ENCODE peak calls at places on chromosomes 11 and 22, in five cellular contexts. One of them, this sample, is unnamed.

GRCh38 chr11:44305643-44306468 is 4.1 kb downstream of the ALX4 start:
- DNase-seq in kidney tubule cell: peak; percentile 36
- DNase-seq in body of pancreas: no peak
- DNase-seq in stimulated activated CD8-positive, alpha-beta memory T cell treated with anti-CD3 and anti-CD28 coated beads, Interleukin-15, amount 100 ng/mL, for 1 hour: no peak
- DNase-seq in T-helper 2 cell: no peak
- DNase-seq in this sample: no peak

GRCh38 chr22:45597460-45598192 is 74.0 kb upstream of the ATXN10 start:
- DNase-seq in kidney tubule cell: peak; percentile 21
- DNase-seq in body of pancreas: peak; percentile 52
- DNase-seq in stimulated activated CD8-positive, alpha-beta memory T cell treated with anti-CD3 and anti-CD28 coated beads, Interleukin-15, amount 100 ng/mL, for 1 hour: no peak
- DNase-seq in T-helper 2 cell: no peak
- DNase-seq in this sample: no peak

GRCh38 chr22:23237841-23238240 is 57.5 kb downstream of the BCR start:
- DNase-seq in kidney tubule cell: no peak
- DNase-seq in body of pancreas: no peak
- DNase-seq in stimulated activated CD8-positive, alpha-beta memory T cell treated with anti-CD3 and anti-CD28 coated beads, Interleukin-15, amount 100 ng/mL, for 1 hour: no peak
- DNase-seq in T-helper 2 cell: no peak
- DNase-seq in this sample: no peak

GRCh38 chr11:78380615-78381029 is 37.0 kb downstream of the GAB2 start:
- DNase-seq in kidney tubule cell: no peak
- DNase-seq in body of pancreas: no peak
- DNase-seq in stimulated activated CD8-positive, alpha-beta memory T cell treated with anti-CD3 and anti-CD28 coated beads, Interleukin-15, amount 100 ng/mL, for 1 hour: no peak
- DNase-seq in T-helper 2 cell: no peak
- DNase-seq in this sample: no peak

GRCh38 chr22:34429314-34429713 is 509.0 kb upstream of the LARGE1 start:
- DNase-seq in kidney tubule cell: peak; percentile 86
- DNase-seq in body of pancreas: no peak
- DNase-seq in stimulated activated CD8-positive, alpha-beta memory T cell treated with anti-CD3 and anti-CD28 coated beads, Interleukin-15, amount 100 ng/mL, for 1 hour: no peak
- DNase-seq in T-helper 2 cell: no peak
- DNase-seq in this sample: no peak

GRCh38 chr11:122512688-122513087 is 142.8 kb upstream of the UBASH3B start:
- DNase-seq in kidney tubule cell: no peak
- DNase-seq in body of pancreas: no peak
- DNase-seq in stimulated activated CD8-positive, alpha-beta memory T cell treated with anti-CD3 and anti-CD28 coated beads, Interleukin-15, amount 100 ng/mL, for 1 hour: no peak
- DNase-seq in T-helper 2 cell: no peak
- DNase-seq in this sample: no peak

GRCh38 chr22:45064313-45065268 is 54.8 kb upstream of the PHF21B start:
- DNase-seq in kidney tubule cell: peak; percentile 18
- DNase-seq in body of pancreas: no peak
- DNase-seq in stimulated activated CD8-positive, alpha-beta memory T cell treated with anti-CD3 and anti-CD28 coated beads, Interleukin-15, amount 100 ng/mL, for 1 hour: no peak
- DNase-seq in T-helper 2 cell: no peak
- DNase-seq in this sample: no peak

GRCh38 chr11:46363031-46363407 is 15.8 kb downstream of the DGKZ start:
- DNase-seq in kidney tubule cell: peak; percentile 82
- DNase-seq in body of pancreas: peak; percentile 52
- DNase-seq in stimulated activated CD8-positive, alpha-beta memory T cell treated with anti-CD3 and anti-CD28 coated beads, Interleukin-15, amount 100 ng/mL, for 1 hour: no peak
- DNase-seq in T-helper 2 cell: no peak
- DNase-seq in this sample: no peak

GRCh38 chr11:3160252-3161031 is 4.7 kb downstream of the OSBPL5 start:
- DNase-seq in kidney tubule cell: peak; percentile 79
- DNase-seq in body of pancreas: peak; percentile 83
- DNase-seq in stimulated activated CD8-positive, alpha-beta memory T cell treated with anti-CD3 and anti-CD28 coated beads, Interleukin-15, amount 100 ng/mL, for 1 hour: no peak
- DNase-seq in T-helper 2 cell: peak; percentile 8
- DNase-seq in this sample: no peak

GRCh38 chr11:35288817-35289541 is 130.4 kb downstream of the SLC1A2 start:
- DNase-seq in kidney tubule cell: peak; percentile 67
- DNase-seq in body of pancreas: no peak
- DNase-seq in stimulated activated CD8-positive, alpha-beta memory T cell treated with anti-CD3 and anti-CD28 coated beads, Interleukin-15, amount 100 ng/mL, for 1 hour: no peak
- DNase-seq in T-helper 2 cell: no peak
- DNase-seq in this sample: no peak

GRCh38 chr11:102109896-102110760 is at the start of gene YAP1:
- DNase-seq in kidney tubule cell: peak; percentile 94
- DNase-seq in body of pancreas: peak; percentile 85
- DNase-seq in stimulated activated CD8-positive, alpha-beta memory T cell treated with anti-CD3 and anti-CD28 coated beads, Interleukin-15, amount 100 ng/mL, for 1 hour: peak; percentile 32
- DNase-seq in T-helper 2 cell: peak; percentile 20
- DNase-seq in this sample: peak; percentile 35

GRCh38 chr11:107151158-107151557 is 132.9 kb upstream of the GUCY1A2 start:
- DNase-seq in kidney tubule cell: no peak
- DNase-seq in body of pancreas: no peak
- DNase-seq in stimulated activated CD8-positive, alpha-beta memory T cell treated with anti-CD3 and anti-CD28 coated beads, Interleukin-15, amount 100 ng/mL, for 1 hour: no peak
- DNase-seq in T-helper 2 cell: no peak
- DNase-seq in this sample: no peak

GRCh38 chr11:62712413-62712812 is 4.9 kb downstream of the GNG3 start:
- DNase-seq in kidney tubule cell: no peak
- DNase-seq in body of pancreas: no peak
- DNase-seq in stimulated activated CD8-positive, alpha-beta memory T cell treated with anti-CD3 and anti-CD28 coated beads, Interleukin-15, amount 100 ng/mL, for 1 hour: no peak
- DNase-seq in T-helper 2 cell: no peak
- DNase-seq in this sample: no peak

GRCh38 chr22:36743011-36743410 is 32.9 kb downstream of the IFT27 start:
- DNase-seq in kidney tubule cell: no peak
- DNase-seq in body of pancreas: peak; percentile 4
- DNase-seq in stimulated activated CD8-positive, alpha-beta memory T cell treated with anti-CD3 and anti-CD28 coated beads, Interleukin-15, amount 100 ng/mL, for 1 hour: no peak
- DNase-seq in T-helper 2 cell: no peak
- DNase-seq in this sample: no peak

GRCh38 chr22:46360891-46361290 is 25.4 kb downstream of the TRMU start:
- DNase-seq in kidney tubule cell: no peak
- DNase-seq in body of pancreas: peak; percentile 5
- DNase-seq in stimulated activated CD8-positive, alpha-beta memory T cell treated with anti-CD3 and anti-CD28 coated beads, Interleukin-15, amount 100 ng/mL, for 1 hour: no peak
- DNase-seq in T-helper 2 cell: no peak
- DNase-seq in this sample: no peak